ENCODE peak calls at places on chromosomes 7 and 10, in nine cellular contexts. One of them, this sample, is unnamed.

GRCh38 chr10:30988831-30989458 is 42.7 kb downstream of the ZNF438 start:
- DNase-seq in esophagus squamous epithelium: no peak
- DNase-seq in lower lobe of right lung: no peak
- DNase-seq in aorta: no peak
- DNase-seq in CD4-positive, CD25-positive, alpha-beta regulatory T cell: no peak
- DNase-seq in AG04450: no peak
- DNase-seq in fibroblast of lung: peak; percentile 70
- DNase-seq in caudate nucleus: no peak
- DNase-seq in ascending aorta: no peak
- DNase-seq in this sample: no peak

GRCh38 chr10:5123886-5124285 is 29.7 kb downstream of the AKR1C3 start:
- DNase-seq in esophagus squamous epithelium: no peak
- DNase-seq in lower lobe of right lung: no peak
- DNase-seq in aorta: no peak
- DNase-seq in CD4-positive, CD25-positive, alpha-beta regulatory T cell: no peak
- DNase-seq in AG04450: no peak
- DNase-seq in fibroblast of lung: no peak
- DNase-seq in caudate nucleus: no peak
- DNase-seq in ascending aorta: no peak
- DNase-seq in this sample: no peak

GRCh38 chr7:132742152-132742551 is 165.9 kb upstream of the PLXNA4 start:
- DNase-seq in esophagus squamous epithelium: no peak
- DNase-seq in lower lobe of right lung: peak; percentile 69
- DNase-seq in aorta: no peak
- DNase-seq in CD4-positive, CD25-positive, alpha-beta regulatory T cell: no peak
- DNase-seq in AG04450: peak; percentile 48
- DNase-seq in fibroblast of lung: peak; percentile 98
- DNase-seq in caudate nucleus: no peak
- DNase-seq in ascending aorta: no peak
- DNase-seq in this sample: peak; percentile 12

GRCh38 chr10:95208702-95209391 is 14.8 kb downstream of the ACSM6 start:
- DNase-seq in esophagus squamous epithelium: no peak
- DNase-seq in lower lobe of right lung: no peak
- DNase-seq in aorta: no peak
- DNase-seq in CD4-positive, CD25-positive, alpha-beta regulatory T cell: no peak
- DNase-seq in AG04450: no peak
- DNase-seq in fibroblast of lung: no peak
- DNase-seq in caudate nucleus: no peak
- DNase-seq in ascending aorta: no peak
- DNase-seq in this sample: no peak

GRCh38 chr10:112307631-112308502 is 24.7 kb downstream of the TECTB start:
- DNase-seq in esophagus squamous epithelium: no peak
- DNase-seq in lower lobe of right lung: peak; percentile 50
- DNase-seq in aorta: no peak
- DNase-seq in CD4-positive, CD25-positive, alpha-beta regulatory T cell: no peak
- DNase-seq in AG04450: peak; percentile 10
- DNase-seq in fibroblast of lung: peak; percentile 14
- DNase-seq in caudate nucleus: no peak
- DNase-seq in ascending aorta: peak; percentile 3
- DNase-seq in this sample: no peak

GRCh38 chr7:47901542-47901941 is 46.7 kb downstream of the PKD1L1 start:
- DNase-seq in esophagus squamous epithelium: no peak
- DNase-seq in lower lobe of right lung: no peak
- DNase-seq in aorta: no peak
- DNase-seq in CD4-positive, CD25-positive, alpha-beta regulatory T cell: no peak
- DNase-seq in AG04450: no peak
- DNase-seq in fibroblast of lung: peak; percentile 71
- DNase-seq in caudate nucleus: no peak
- DNase-seq in ascending aorta: peak; percentile 35
- DNase-seq in this sample: no peak

GRCh38 chr7:132177708-132178392 is 398.4 kb downstream of the PLXNA4 start:
- DNase-seq in esophagus squamous epithelium: no peak
- DNase-seq in lower lobe of right lung: no peak
- DNase-seq in aorta: no peak
- DNase-seq in CD4-positive, CD25-positive, alpha-beta regulatory T cell: no peak
- DNase-seq in AG04450: no peak
- DNase-seq in fibroblast of lung: no peak
- DNase-seq in caudate nucleus: no peak
- DNase-seq in ascending aorta: no peak
- DNase-seq in this sample: no peak

GRCh38 chr7:8627322-8627721 is 193.9 kb downstream of the NXPH1 start:
- DNase-seq in esophagus squamous epithelium: no peak
- DNase-seq in lower lobe of right lung: no peak
- DNase-seq in aorta: no peak
- DNase-seq in CD4-positive, CD25-positive, alpha-beta regulatory T cell: no peak
- DNase-seq in AG04450: no peak
- DNase-seq in fibroblast of lung: no peak
- DNase-seq in caudate nucleus: no peak
- DNase-seq in ascending aorta: no peak
- DNase-seq in this sample: no peak

GRCh38 chr7:33750177-33750576 is 155.2 kb upstream of the BMPER start:
- DNase-seq in esophagus squamous epithelium: no peak
- DNase-seq in lower lobe of right lung: no peak
- DNase-seq in aorta: no peak
- DNase-seq in CD4-positive, CD25-positive, alpha-beta regulatory T cell: no peak
- DNase-seq in AG04450: no peak
- DNase-seq in fibroblast of lung: peak; percentile 82
- DNase-seq in caudate nucleus: no peak
- DNase-seq in ascending aorta: no peak
- DNase-seq in this sample: no peak

GRCh38 chr7:34652784-34653183 is 5.2 kb upstream of the NPSR1 start:
- DNase-seq in esophagus squamous epithelium: no peak
- DNase-seq in lower lobe of right lung: no peak
- DNase-seq in aorta: no peak
- DNase-seq in CD4-positive, CD25-positive, alpha-beta regulatory T cell: no peak
- DNase-seq in AG04450: no peak
- DNase-seq in fibroblast of lung: peak; percentile 54
- DNase-seq in caudate nucleus: no peak
- DNase-seq in ascending aorta: no peak
- DNase-seq in this sample: no peak

GRCh38 chr10:15729890-15730289 is 10.2 kb upstream of the ITGA8 start:
- DNase-seq in esophagus squamous epithelium: no peak
- DNase-seq in lower lobe of right lung: no peak
- DNase-seq in aorta: no peak
- DNase-seq in CD4-positive, CD25-positive, alpha-beta regulatory T cell: no peak
- DNase-seq in AG04450: no peak
- DNase-seq in fibroblast of lung: no peak
- DNase-seq in caudate nucleus: no peak
- DNase-seq in ascending aorta: no peak
- DNase-seq in this sample: no peak

GRCh38 chr10:106959521-106959920 is 205.0 kb downstream of the SORCS1 start:
- DNase-seq in esophagus squamous epithelium: no peak
- DNase-seq in lower lobe of right lung: no peak
- DNase-seq in aorta: no peak
- DNase-seq in CD4-positive, CD25-positive, alpha-beta regulatory T cell: no peak
- DNase-seq in AG04450: no peak
- DNase-seq in fibroblast of lung: no peak
- DNase-seq in caudate nucleus: no peak
- DNase-seq in ascending aorta: no peak
- DNase-seq in this sample: no peak

GRCh38 chr7:112084506-112084905 is 121.7 kb downstream of the DOCK4 start:
- DNase-seq in esophagus squamous epithelium: no peak
- DNase-seq in lower lobe of right lung: peak; percentile 51
- DNase-seq in aorta: no peak
- DNase-seq in CD4-positive, CD25-positive, alpha-beta regulatory T cell: no peak
- DNase-seq in AG04450: no peak
- DNase-seq in fibroblast of lung: peak; percentile 5
- DNase-seq in caudate nucleus: no peak
- DNase-seq in ascending aorta: no peak
- DNase-seq in this sample: no peak

GRCh38 chr10:13877154-13877909 is 290.6 kb downstream of the PRPF18 start:
- DNase-seq in esophagus squamous epithelium: no peak
- DNase-seq in lower lobe of right lung: no peak
- DNase-seq in aorta: peak; percentile 86
- DNase-seq in CD4-positive, CD25-positive, alpha-beta regulatory T cell: no peak
- DNase-seq in AG04450: no peak
- DNase-seq in fibroblast of lung: peak; percentile 61
- DNase-seq in caudate nucleus: no peak
- DNase-seq in ascending aorta: peak; percentile 90
- DNase-seq in this sample: no peak

GRCh38 chr10:110914411-110914810 is 4.6 kb downstream of the BBIP1 start:
- DNase-seq in esophagus squamous epithelium: no peak
- DNase-seq in lower lobe of right lung: no peak
- DNase-seq in aorta: no peak
- DNase-seq in CD4-positive, CD25-positive, alpha-beta regulatory T cell: no peak
- DNase-seq in AG04450: no peak
- DNase-seq in fibroblast of lung: peak; percentile 54
- DNase-seq in caudate nucleus: no peak
- DNase-seq in ascending aorta: no peak
- DNase-seq in this sample: no peak

GRCh38 chr7:91397612-91398011 is 133.4 kb downstream of the FZD1 start:
- DNase-seq in esophagus squamous epithelium: no peak
- DNase-seq in lower lobe of right lung: no peak
- DNase-seq in aorta: no peak
- DNase-seq in CD4-positive, CD25-positive, alpha-beta regulatory T cell: no peak
- DNase-seq in AG04450: no peak
- DNase-seq in fibroblast of lung: no peak
- DNase-seq in caudate nucleus: no peak
- DNase-seq in ascending aorta: no peak
- DNase-seq in this sample: no peak

GRCh38 chr7:108592633-108593277 is 23.1 kb downstream of the DNAJB9 start:
- DNase-seq in esophagus squamous epithelium: no peak
- DNase-seq in lower lobe of right lung: no peak
- DNase-seq in aorta: no peak
- DNase-seq in CD4-positive, CD25-positive, alpha-beta regulatory T cell: no peak
- DNase-seq in AG04450: no peak
- DNase-seq in fibroblast of lung: peak; percentile 12
- DNase-seq in caudate nucleus: no peak
- DNase-seq in ascending aorta: no peak
- DNase-seq in this sample: no peak

GRCh38 chr7:29807179-29807841 is 1.0 kb downstream of the WIPF3 start:
- DNase-seq in esophagus squamous epithelium: no peak
- DNase-seq in lower lobe of right lung: no peak
- DNase-seq in aorta: no peak
- DNase-seq in CD4-positive, CD25-positive, alpha-beta regulatory T cell: no peak
- DNase-seq in AG04450: no peak
- DNase-seq in fibroblast of lung: no peak
- DNase-seq in caudate nucleus: no peak
- DNase-seq in ascending aorta: no peak
- DNase-seq in this sample: no peak

GRCh38 chr7:82810558-82811259 is 352.0 kb downstream of the PCLO start:
- DNase-seq in esophagus squamous epithelium: no peak
- DNase-seq in lower lobe of right lung: no peak
- DNase-seq in aorta: no peak
- DNase-seq in CD4-positive, CD25-positive, alpha-beta regulatory T cell: no peak
- DNase-seq in AG04450: peak; percentile 62
- DNase-seq in fibroblast of lung: peak; percentile 83
- DNase-seq in caudate nucleus: no peak
- DNase-seq in ascending aorta: no peak
- DNase-seq in this sample: no peak

GRCh38 chr10:12690525-12691139 is 310.9 kb downstream of the CCDC3 start:
- DNase-seq in esophagus squamous epithelium: no peak
- DNase-seq in lower lobe of right lung: no peak
- DNase-seq in aorta: no peak
- DNase-seq in CD4-positive, CD25-positive, alpha-beta regulatory T cell: no peak
- DNase-seq in AG04450: no peak
- DNase-seq in fibroblast of lung: no peak
- DNase-seq in caudate nucleus: no peak
- DNase-seq in ascending aorta: no peak
- DNase-seq in this sample: no peak

GRCh38 chr10:10725196-10725595 is 292.5 kb upstream of the CELF2 start:
- DNase-seq in esophagus squamous epithelium: no peak
- DNase-seq in lower lobe of right lung: no peak
- DNase-seq in aorta: no peak
- DNase-seq in CD4-positive, CD25-positive, alpha-beta regulatory T cell: no peak
- DNase-seq in AG04450: no peak
- DNase-seq in fibroblast of lung: no peak
- DNase-seq in caudate nucleus: no peak
- DNase-seq in ascending aorta: no peak
- DNase-seq in this sample: no peak

GRCh38 chr7:18936265-18936664 is 181.2 kb downstream of the TWIST1 start:
- DNase-seq in esophagus squamous epithelium: no peak
- DNase-seq in lower lobe of right lung: no peak
- DNase-seq in aorta: no peak
- DNase-seq in CD4-positive, CD25-positive, alpha-beta regulatory T cell: no peak
- DNase-seq in AG04450: no peak
- DNase-seq in fibroblast of lung: no peak
- DNase-seq in caudate nucleus: no peak
- DNase-seq in ascending aorta: no peak
- DNase-seq in this sample: no peak

GRCh38 chr10:6912929-6913328 is 332.9 kb upstream of the PRKCQ start:
- DNase-seq in esophagus squamous epithelium: no peak
- DNase-seq in lower lobe of right lung: no peak
- DNase-seq in aorta: no peak
- DNase-seq in CD4-positive, CD25-positive, alpha-beta regulatory T cell: no peak
- DNase-seq in AG04450: no peak
- DNase-seq in fibroblast of lung: no peak
- DNase-seq in caudate nucleus: no peak
- DNase-seq in ascending aorta: no peak
- DNase-seq in this sample: no peak
- H3K27ac ChIP-seq in esophagus squamous epithelium: peak overlapping the region; percentile 6
- H3K27ac ChIP-seq in lower lobe of right lung: no peak overlapping the region
- H3K27ac ChIP-seq in aorta: no peak overlapping the region
- H3K27ac ChIP-seq in CD4-positive, CD25-positive, alpha-beta regulatory T cell: no peak overlapping the region
- H3K27ac ChIP-seq in AG04450: no peak overlapping the region
- H3K27ac ChIP-seq in fibroblast of lung: no peak overlapping the region
- H3K27ac ChIP-seq in caudate nucleus: no peak overlapping the region
- H3K27ac ChIP-seq in ascending aorta: no peak overlapping the region
- H3K27ac ChIP-seq in this sample: no peak overlapping the region

GRCh38 chr7:54541941-54542618 is at the start of gene VSTM2A:
- DNase-seq in esophagus squamous epithelium: no peak
- DNase-seq in lower lobe of right lung: no peak
- DNase-seq in aorta: no peak
- DNase-seq in CD4-positive, CD25-positive, alpha-beta regulatory T cell: no peak
- DNase-seq in AG04450: no peak
- DNase-seq in fibroblast of lung: peak; percentile 3
- DNase-seq in caudate nucleus: no peak
- DNase-seq in ascending aorta: no peak
- DNase-seq in this sample: no peak
- H3K27ac ChIP-seq in esophagus squamous epithelium: no peak within 1 kb of the TSS
- H3K27ac ChIP-seq in lower lobe of right lung: no peak within 1 kb of the TSS
- H3K27ac ChIP-seq in aorta: no peak within 1 kb of the TSS
- H3K27ac ChIP-seq in CD4-positive, CD25-positive, alpha-beta regulatory T cell: no peak within 1 kb of the TSS
- H3K27ac ChIP-seq in AG04450: no peak within 1 kb of the TSS
- H3K27ac ChIP-seq in fibroblast of lung: no peak within 1 kb of the TSS
- H3K27ac ChIP-seq in caudate nucleus: peak within 1 kb of the TSS; percentile 83
- H3K27ac ChIP-seq in ascending aorta: no peak within 1 kb of the TSS
- H3K27ac ChIP-seq in this sample: no peak within 1 kb of the TSS

DNA sequence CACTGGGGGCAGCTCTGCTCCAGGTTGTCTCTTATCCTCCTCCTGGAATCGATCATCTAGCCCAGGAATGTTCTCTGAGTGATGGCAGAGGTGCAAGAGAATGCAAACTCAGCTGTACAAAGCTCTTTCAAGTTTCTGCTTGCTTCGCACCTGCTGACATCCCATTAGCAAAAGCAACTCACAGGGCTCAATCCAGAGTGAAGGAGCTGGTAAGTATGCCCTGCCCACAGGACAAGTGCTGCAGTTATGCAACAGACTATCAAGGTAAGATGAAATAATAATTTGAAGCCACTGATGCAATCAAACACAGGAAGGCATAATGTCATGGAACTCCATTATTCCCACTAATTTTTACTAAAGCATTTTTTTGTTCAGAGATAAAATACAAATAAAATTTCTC is 122.2 kb downstream of the GRM3 start:
- DNase-seq in esophagus squamous epithelium: no peak
- DNase-seq in lower lobe of right lung: peak; percentile 35
- DNase-seq in aorta: no peak
- DNase-seq in CD4-positive, CD25-positive, alpha-beta regulatory T cell: no peak
- DNase-seq in AG04450: no peak
- DNase-seq in fibroblast of lung: no peak
- DNase-seq in caudate nucleus: no peak
- DNase-seq in ascending aorta: no peak
- DNase-seq in this sample: no peak
- H3K27ac ChIP-seq in esophagus squamous epithelium: no peak overlapping the region
- H3K27ac ChIP-seq in lower lobe of right lung: no peak overlapping the region
- H3K27ac ChIP-seq in aorta: no peak overlapping the region
- H3K27ac ChIP-seq in CD4-positive, CD25-positive, alpha-beta regulatory T cell: no peak overlapping the region
- H3K27ac ChIP-seq in AG04450: no peak overlapping the region
- H3K27ac ChIP-seq in fibroblast of lung: no peak overlapping the region
- H3K27ac ChIP-seq in caudate nucleus: peak overlapping the region; percentile 36
- H3K27ac ChIP-seq in ascending aorta: no peak overlapping the region
- H3K27ac ChIP-seq in this sample: no peak overlapping the region

GRCh38 chr10:78774614-78774998 is 294.2 kb upstream of the ZMIZ1 start:
- DNase-seq in esophagus squamous epithelium: no peak
- DNase-seq in lower lobe of right lung: no peak
- DNase-seq in aorta: no peak
- DNase-seq in CD4-positive, CD25-positive, alpha-beta regulatory T cell: no peak
- DNase-seq in AG04450: no peak
- DNase-seq in fibroblast of lung: no peak
- DNase-seq in caudate nucleus: no peak
- DNase-seq in ascending aorta: no peak
- DNase-seq in this sample: no peak
- H3K27ac ChIP-seq in esophagus squamous epithelium: peak overlapping the region; percentile 50
- H3K27ac ChIP-seq in lower lobe of right lung: peak overlapping the region; percentile 53
- H3K27ac ChIP-seq in aorta: peak overlapping the region; percentile 63
- H3K27ac ChIP-seq in CD4-positive, CD25-positive, alpha-beta regulatory T cell: no peak overlapping the region
- H3K27ac ChIP-seq in AG04450: no peak overlapping the region
- H3K27ac ChIP-seq in fibroblast of lung: no peak overlapping the region
- H3K27ac ChIP-seq in caudate nucleus: no peak overlapping the region
- H3K27ac ChIP-seq in ascending aorta: peak overlapping the region; percentile 78
- H3K27ac ChIP-seq in this sample: no peak overlapping the region